ENCODE peak calls at places on chromosomes 2 and 18, in ten cellular contexts. H is CD4-positive, CD25-positive, alpha-beta regulatory T cell; X is WERI-Rb-1; O is aorta; W is CD8-positive, alpha-beta T cell; T is astrocyte; U is breast epithelium; P is Karpas-422; E is cardiac muscle cell; Y is CD8-positive, alpha-beta memory T cell. N is an unnamed sample.
A peak's percentile ranks its signal among the peaks of the same experiment; 100 is the strongest.

GRCh38 chr2:180571559-180571958 is 408.8 kb upstream of the UBE2E3 start:
- DNase-seq in H (no peak), X (no peak), O (no peak), W (no peak), T (peak; percentile 75), U (no peak), P (no peak), E (peak; percentile 40), Y (no peak), N (no peak)

GRCh38 chr18:2920546-2921343 is 73.9 kb downstream of the EMILIN2 start:
- DNase-seq in H (no peak), X (no peak), O (no peak), W (no peak), T (no peak), U (no peak), P (no peak), E (no peak), Y (no peak), N (no peak)

GRCh38 chr2:173087214-173087581 is 11.6 kb downstream of the MAP3K20 start:
- DNase-seq in H (no peak), X (no peak), O (no peak), W (no peak), T (peak; percentile 52), U (no peak), P (no peak), E (no peak), Y (no peak), N (no peak)

GRCh38 chr2:233354971-233355574 is 779 bp downstream of the DGKD start:
- DNase-seq in H (no peak), X (no peak), O (no peak), W (no peak), T (peak; percentile 20), U (peak; percentile 31), P (peak; percentile 48), E (no peak), Y (no peak), N (peak; percentile 38)

GRCh38 chr2:238448031-238448955 is 21.6 kb downstream of the ASB1 start:
- DNase-seq in H (no peak), X (no peak), O (no peak), W (no peak), T (no peak), U (no peak), P (no peak), E (no peak), Y (no peak), N (no peak)

GRCh38 chr2:64414736-64415435 is 39.1 kb upstream of the LGALSL start:
- DNase-seq in H (no peak), X (no peak), O (no peak), W (no peak), T (no peak), U (no peak), P (no peak), E (no peak), Y (no peak), N (no peak)

GRCh38 chr18:70289351-70290330 is 796 bp downstream of the SOCS6 start:
- DNase-seq in H (peak; percentile 6), X (no peak), O (peak; percentile 77), W (no peak), T (no peak), U (no peak), P (no peak), E (peak; percentile 42), Y (no peak), N (peak; percentile 74)

GRCh38 chr18:74331404-74331803 is 15.8 kb downstream of the C18orf63 start:
- DNase-seq in H (no peak), X (no peak), O (no peak), W (no peak), T (peak; percentile 12), U (no peak), P (peak; percentile 71), E (peak; percentile 80), Y (no peak), N (no peak)

GRCh38 chr2:68889500-68889899 is 18.3 kb upstream of the BMP10 start:
- DNase-seq in H (no peak), X (no peak), O (no peak), W (no peak), T (peak; percentile 55), U (no peak), P (no peak), E (peak; percentile 73), Y (no peak), N (peak; percentile 85)

GRCh38 chr2:236841389-236841788 is 244.3 kb upstream of the COPS8 start:
- DNase-seq in H (no peak), X (no peak), O (peak; percentile 82), W (no peak), T (no peak), U (no peak), P (no peak), E (no peak), Y (no peak), N (no peak)

GRCh38 chr2:40448476-40449079 is 3.3 kb downstream of the SLC8A1 start:
- DNase-seq in H (peak; percentile 29), X (peak; percentile 56), O (no peak), W (no peak), T (peak; percentile 27), U (no peak), P (peak; percentile 76), E (peak; percentile 45), Y (no peak), N (no peak)

GRCh38 chr18:37564796-37565137 is 831 bp downstream of the CELF4 start:
- DNase-seq in H (no peak), X (no peak), O (peak; percentile 88), W (no peak), T (peak; percentile 26), U (no peak), P (no peak), E (peak; percentile 80), Y (no peak), N (peak; percentile 86)

DNA sequence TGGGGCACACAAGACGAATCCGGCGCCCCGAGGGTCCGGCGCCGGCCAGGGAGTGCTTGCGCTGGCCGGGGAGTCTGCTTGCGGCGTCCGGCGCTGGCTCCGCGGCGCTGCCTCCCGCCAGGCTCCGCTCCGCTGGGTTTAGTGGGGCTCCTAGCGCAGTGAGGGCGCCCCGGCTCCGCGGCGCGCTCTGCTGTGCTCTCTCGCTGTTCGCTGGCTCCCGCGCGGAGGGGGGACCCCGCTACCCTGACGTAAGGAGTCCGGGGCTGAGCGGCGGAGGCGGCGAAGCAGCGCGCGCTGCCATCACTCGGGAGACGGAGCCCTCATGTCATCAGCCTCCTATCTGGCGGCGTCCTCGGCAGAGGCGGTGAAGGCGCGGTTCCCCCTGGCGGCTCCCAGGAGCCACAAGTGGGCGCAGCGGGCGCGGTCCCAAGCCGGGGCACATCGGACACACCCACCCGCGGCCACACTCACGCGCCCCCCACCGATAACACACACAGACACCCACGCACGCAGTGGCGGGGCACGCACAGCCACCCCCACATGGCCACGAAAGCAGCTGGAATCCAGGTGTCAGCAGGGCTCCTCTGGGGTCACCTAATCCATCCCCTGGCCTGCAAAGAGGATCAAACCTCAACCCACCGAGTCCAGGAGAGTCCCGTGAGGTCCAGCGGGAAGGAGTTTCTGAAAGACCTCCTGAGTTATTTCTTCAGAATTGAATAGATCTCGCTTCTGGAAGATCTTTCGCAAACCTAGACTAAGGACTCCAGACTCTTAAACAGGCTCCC is at the start of gene C1QL2:
- DNase-seq in H (no peak), X (peak; percentile 58), O (no peak), W (no peak), T (no peak), U (no peak), P (no peak), E (no peak), Y (no peak), N (no peak)
- H3K27me3 ChIP-seq in H (peaks cover 5% of the 10 kb centered on the region), X (no peaks in the 10 kb centered on the region), O (no peaks in the 10 kb centered on the region), W (peaks cover 3% of the 10 kb centered on the region), T (peaks cover 67% of the 10 kb centered on the region), U (peaks cover 4% of the 10 kb centered on the region), P (no peaks in the 10 kb centered on the region), E (peaks cover 98% of the 10 kb centered on the region), Y (peaks cover 8% of the 10 kb centered on the region), N (no peaks in the 10 kb centered on the region)

GRCh38 chr2:11405599-11406491 is 60.1 kb downstream of the E2F6 start:
- DNase-seq in H (no peak), X (no peak), O (no peak), W (no peak), T (no peak), U (no peak), P (no peak), E (peak; percentile 67), Y (no peak), N (no peak)
- H3K27ac ChIP-seq in H (no peak overlapping the region), X (no peak overlapping the region), O (peak overlapping the region; percentile 92), W (no peak overlapping the region), T (no peak overlapping the region), U (peak overlapping the region; percentile 52), P (no peak overlapping the region), E (no peak overlapping the region), Y (no peak overlapping the region), N (peak overlapping the region; percentile 48)

GRCh38 chr18:9696112-9696511 is 12.0 kb upstream of the RAB31 start:
- DNase-seq in H (no peak), X (no peak), O (no peak), W (no peak), T (no peak), U (no peak), P (no peak), E (peak; percentile 59), Y (no peak), N (no peak)
- H3K4me3 ChIP-seq in H (no peak overlapping the region), X (no peak overlapping the region), O (no peak overlapping the region), W (no peak overlapping the region), T (no peak overlapping the region), U (no peak overlapping the region), P (no peak overlapping the region), E (no peak overlapping the region), Y (no peak overlapping the region), N (no peak overlapping the region)

DNA sequence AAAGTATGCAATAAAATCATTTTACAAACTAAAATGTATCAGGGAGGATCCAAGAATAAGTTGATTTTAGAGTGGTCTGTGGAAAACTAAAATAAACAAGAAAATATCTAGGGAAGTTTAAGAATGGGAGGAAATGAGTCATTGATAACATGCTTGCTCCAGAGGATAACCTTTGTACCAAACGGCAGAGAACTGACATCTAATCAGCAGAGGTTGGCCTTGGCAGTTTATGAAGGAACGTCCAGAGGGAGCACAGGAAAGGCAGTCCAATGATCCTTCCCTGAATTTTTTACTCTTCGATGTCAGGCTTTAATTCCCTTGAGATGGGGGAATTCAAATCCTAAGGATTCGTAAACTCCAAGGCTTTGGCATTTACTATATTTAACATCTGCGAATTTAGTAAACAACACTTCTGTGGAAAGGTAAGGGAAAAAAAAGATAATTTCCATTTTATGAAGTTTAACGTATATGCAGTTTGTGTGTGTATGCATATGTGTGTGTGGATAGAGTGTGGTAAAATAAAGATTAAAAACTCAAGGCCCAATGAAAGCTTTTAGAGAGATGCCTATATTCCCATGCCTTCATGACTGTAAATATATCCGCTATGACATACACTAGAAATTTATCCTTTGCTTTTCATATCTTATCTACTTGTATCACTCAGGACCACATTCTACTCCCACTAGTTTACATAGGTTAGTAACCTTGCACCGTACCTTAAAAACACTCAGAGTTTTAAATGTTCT is 8.7 kb upstream of the INPP1 start:
- DNase-seq in H (no peak), X (no peak), O (no peak), W (no peak), T (no peak), U (no peak), P (no peak), E (peak; percentile 50), Y (no peak), N (no peak)
- H3K27me3 ChIP-seq in H (peaks cover 2% of the 10 kb centered on the region), X (no peaks in the 10 kb centered on the region), O (no peaks in the 10 kb centered on the region), W (no peaks in the 10 kb centered on the region), T (no peaks in the 10 kb centered on the region), U (no peaks in the 10 kb centered on the region), P (no peaks in the 10 kb centered on the region), E (peaks cover 4% of the 10 kb centered on the region), Y (no peaks in the 10 kb centered on the region), N (no peaks in the 10 kb centered on the region)

DNA sequence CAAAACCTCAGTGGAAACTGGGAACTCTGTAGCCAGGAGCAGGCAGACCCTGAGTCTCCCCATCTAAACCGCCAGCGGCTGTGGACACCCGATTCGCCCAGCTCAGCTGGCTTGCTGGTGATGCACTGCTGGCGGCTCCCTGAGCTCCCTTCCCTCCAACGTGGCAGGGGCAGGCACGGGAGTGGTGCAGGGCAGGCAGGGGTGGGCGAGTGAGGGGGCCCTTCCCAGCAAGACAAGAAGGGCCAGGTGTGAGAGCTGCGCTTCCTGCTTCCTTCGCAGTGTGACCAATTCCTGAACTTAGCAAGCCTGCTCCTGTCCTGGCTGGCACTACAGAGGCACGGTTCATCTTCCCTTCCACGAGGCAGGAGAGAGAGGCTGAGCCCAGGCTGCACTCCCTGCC is 12.3 kb upstream of the SEMA4C start:
- DNase-seq in H (no peak), X (no peak), O (no peak), W (no peak), T (no peak), U (no peak), P (no peak), E (no peak), Y (no peak), N (no peak)
- H3K27ac ChIP-seq in H (no peak overlapping the region), X (no peak overlapping the region), O (no peak overlapping the region), W (no peak overlapping the region), T (no peak overlapping the region), U (peak overlapping the region; percentile 7), P (no peak overlapping the region), E (no peak overlapping the region), Y (no peak overlapping the region), N (no peak overlapping the region)

N was measured in right cardiac atrium.